ENCODE peak calls at places on chromosome 11, in ten cellular contexts. One of them, this sample, is unnamed.

GRCh38 chr11:69423611-69424385 is 57.7 kb upstream of the LINC01488 start:
- DNase-seq in cardiac muscle cell: no peak
- DNase-seq in neural crest cell: no peak
- DNase-seq in heart left ventricle: peak
- DNase-seq in adrenal gland: no peak
- DNase-seq in MCF 10A: no peak
- DNase-seq in nephron progenitor cell: no peak
- DNase-seq in heart right ventricle: no peak
- DNase-seq in AG10803: no peak
- DNase-seq in fibroblast of the aortic adventitia: no peak
- DNase-seq in this sample: no peak

GRCh38 chr11:19370100-19370861 is 129.5 kb upstream of the E2F8 start:
- DNase-seq in nephron progenitor cell: no peak
- DNase-seq in adrenal gland: peak
- DNase-seq in heart left ventricle: peak
- DNase-seq in fibroblast of the aortic adventitia: peak
- DNase-seq in neural crest cell: no peak
- DNase-seq in cardiac muscle cell: peak
- DNase-seq in heart right ventricle: no peak
- DNase-seq in MCF 10A: peak
- DNase-seq in AG10803: peak
- DNase-seq in this sample: no peak

GRCh38 chr11:2511421-2512369 is 66.9 kb downstream of the KCNQ1 start:
- DNase-seq in neural crest cell: no peak
- DNase-seq in fibroblast of the aortic adventitia: no peak
- DNase-seq in adrenal gland: peak
- DNase-seq in nephron progenitor cell: no peak
- DNase-seq in MCF 10A: no peak
- DNase-seq in heart left ventricle: peak
- DNase-seq in heart right ventricle: no peak
- DNase-seq in cardiac muscle cell: no peak
- DNase-seq in AG10803: peak
- DNase-seq in this sample: peak

GRCh38 chr11:32511926-32512325 is 71.7 kb upstream of the EIF3M start:
- DNase-seq in AG10803: no peak
- DNase-seq in heart right ventricle: no peak
- DNase-seq in adrenal gland: no peak
- DNase-seq in nephron progenitor cell: no peak
- DNase-seq in neural crest cell: no peak
- DNase-seq in fibroblast of the aortic adventitia: no peak
- DNase-seq in heart left ventricle: no peak
- DNase-seq in cardiac muscle cell: peak
- DNase-seq in MCF 10A: peak
- DNase-seq in this sample: no peak

GRCh38 chr11:33941637-33942160 is 49.8 kb upstream of the LMO2 start:
- DNase-seq in heart left ventricle: peak
- DNase-seq in nephron progenitor cell: no peak
- DNase-seq in MCF 10A: no peak
- DNase-seq in fibroblast of the aortic adventitia: peak
- DNase-seq in cardiac muscle cell: peak
- DNase-seq in AG10803: peak
- DNase-seq in adrenal gland: no peak
- DNase-seq in heart right ventricle: no peak
- DNase-seq in neural crest cell: no peak
- DNase-seq in this sample: peak

GRCh38 chr11:3786781-3787428 is 10.4 kb downstream of the NUP98 start:
- DNase-seq in heart left ventricle: no peak
- DNase-seq in adrenal gland: peak
- DNase-seq in MCF 10A: no peak
- DNase-seq in cardiac muscle cell: no peak
- DNase-seq in fibroblast of the aortic adventitia: peak
- DNase-seq in neural crest cell: no peak
- DNase-seq in AG10803: peak
- DNase-seq in heart right ventricle: no peak
- DNase-seq in nephron progenitor cell: no peak
- DNase-seq in this sample: no peak

GRCh38 chr11:76380161-76380976 is 563 bp downstream of the THAP12 start:
- DNase-seq in cardiac muscle cell: peak
- DNase-seq in fibroblast of the aortic adventitia: peak
- DNase-seq in heart right ventricle: no peak
- DNase-seq in nephron progenitor cell: no peak
- DNase-seq in AG10803: peak
- DNase-seq in adrenal gland: peak
- DNase-seq in neural crest cell: peak
- DNase-seq in MCF 10A: peak
- DNase-seq in heart left ventricle: peak
- DNase-seq in this sample: peak

GRCh38 chr11:103998826-103999390 is 37.5 kb upstream of the DDI1 start:
- DNase-seq in heart right ventricle: no peak
- DNase-seq in heart left ventricle: no peak
- DNase-seq in neural crest cell: no peak
- DNase-seq in adrenal gland: no peak
- DNase-seq in fibroblast of the aortic adventitia: no peak
- DNase-seq in cardiac muscle cell: no peak
- DNase-seq in nephron progenitor cell: no peak
- DNase-seq in MCF 10A: no peak
- DNase-seq in AG10803: no peak
- DNase-seq in this sample: no peak

GRCh38 chr11:120169981-120170698 is 32.2 kb upstream of the TRIM29 start:
- DNase-seq in neural crest cell: no peak
- DNase-seq in heart right ventricle: no peak
- DNase-seq in nephron progenitor cell: no peak
- DNase-seq in adrenal gland: peak
- DNase-seq in fibroblast of the aortic adventitia: no peak
- DNase-seq in AG10803: no peak
- DNase-seq in MCF 10A: no peak
- DNase-seq in cardiac muscle cell: no peak
- DNase-seq in heart left ventricle: no peak
- DNase-seq in this sample: peak

GRCh38 chr11:82718841-82719240 is 14.8 kb downstream of the FAM181B start:
- DNase-seq in heart right ventricle: no peak
- DNase-seq in adrenal gland: no peak
- DNase-seq in neural crest cell: no peak
- DNase-seq in cardiac muscle cell: no peak
- DNase-seq in MCF 10A: no peak
- DNase-seq in AG10803: no peak
- DNase-seq in fibroblast of the aortic adventitia: no peak
- DNase-seq in nephron progenitor cell: no peak
- DNase-seq in heart left ventricle: no peak
- DNase-seq in this sample: no peak

GRCh38 chr11:82720267-82720666 is 13.4 kb downstream of the FAM181B start:
- DNase-seq in AG10803: no peak
- DNase-seq in heart right ventricle: no peak
- DNase-seq in fibroblast of the aortic adventitia: no peak
- DNase-seq in adrenal gland: peak
- DNase-seq in neural crest cell: no peak
- DNase-seq in heart left ventricle: no peak
- DNase-seq in nephron progenitor cell: no peak
- DNase-seq in cardiac muscle cell: no peak
- DNase-seq in MCF 10A: no peak
- DNase-seq in this sample: no peak

GRCh38 chr11:82722236-82722635 is 11.4 kb downstream of the FAM181B start:
- DNase-seq in nephron progenitor cell: no peak
- DNase-seq in adrenal gland: no peak
- DNase-seq in heart right ventricle: no peak
- DNase-seq in MCF 10A: no peak
- DNase-seq in neural crest cell: no peak
- DNase-seq in cardiac muscle cell: no peak
- DNase-seq in fibroblast of the aortic adventitia: no peak
- DNase-seq in heart left ventricle: no peak
- DNase-seq in AG10803: peak
- DNase-seq in this sample: no peak

GRCh38 chr11:82718307-82718706 is 15.4 kb downstream of the FAM181B start:
- DNase-seq in MCF 10A: peak
- DNase-seq in nephron progenitor cell: peak
- DNase-seq in neural crest cell: peak
- DNase-seq in cardiac muscle cell: peak
- DNase-seq in heart left ventricle: no peak
- DNase-seq in adrenal gland: peak
- DNase-seq in fibroblast of the aortic adventitia: peak
- DNase-seq in heart right ventricle: no peak
- DNase-seq in AG10803: peak
- DNase-seq in this sample: peak

GRCh38 chr11:82719316-82719715 is 14.3 kb downstream of the FAM181B start:
- DNase-seq in AG10803: no peak
- DNase-seq in neural crest cell: no peak
- DNase-seq in fibroblast of the aortic adventitia: no peak
- DNase-seq in heart right ventricle: no peak
- DNase-seq in adrenal gland: no peak
- DNase-seq in nephron progenitor cell: no peak
- DNase-seq in cardiac muscle cell: no peak
- DNase-seq in heart left ventricle: no peak
- DNase-seq in MCF 10A: no peak
- DNase-seq in this sample: no peak
- TF ChIP-seq CTCF in AG10803: no peak
- TF ChIP-seq CTCF in neural crest cell: no peak
- TF ChIP-seq CTCF in fibroblast of the aortic adventitia: no peak
- TF ChIP-seq CTCF in heart right ventricle: no peak
- TF ChIP-seq CTCF in adrenal gland: no peak
- TF ChIP-seq CTCF in nephron progenitor cell: no peak
- TF ChIP-seq CTCF in cardiac muscle cell: no peak
- TF ChIP-seq CTCF in heart left ventricle: no peak
- TF ChIP-seq CTCF in MCF 10A: no peak
- TF ChIP-seq CTCF in this sample: no peak

GRCh38 chr11:66467034-66467659 is 442 bp downstream of the PELI3 start:
- DNase-seq in MCF 10A: peak
- DNase-seq in adrenal gland: peak
- DNase-seq in fibroblast of the aortic adventitia: peak
- DNase-seq in neural crest cell: no peak
- DNase-seq in heart left ventricle: peak
- DNase-seq in nephron progenitor cell: no peak
- DNase-seq in heart right ventricle: peak
- DNase-seq in cardiac muscle cell: peak
- DNase-seq in AG10803: peak
- DNase-seq in this sample: peak
- TF ChIP-seq CTCF in MCF 10A: peak
- TF ChIP-seq CTCF in adrenal gland: no peak
- TF ChIP-seq CTCF in fibroblast of the aortic adventitia: peak
- TF ChIP-seq CTCF in neural crest cell: peak
- TF ChIP-seq CTCF in heart left ventricle: peak
- TF ChIP-seq CTCF in nephron progenitor cell: peak
- TF ChIP-seq CTCF in heart right ventricle: no peak
- TF ChIP-seq CTCF in cardiac muscle cell: peak
- TF ChIP-seq CTCF in AG10803: peak
- TF ChIP-seq CTCF in this sample: no peak

GRCh38 chr11:111833524-111833923 is 37.9 kb downstream of the ALG9 start:
- DNase-seq in heart right ventricle: no peak
- DNase-seq in adrenal gland: no peak
- DNase-seq in cardiac muscle cell: peak
- DNase-seq in AG10803: no peak
- DNase-seq in nephron progenitor cell: no peak
- DNase-seq in MCF 10A: no peak
- DNase-seq in fibroblast of the aortic adventitia: no peak
- DNase-seq in neural crest cell: no peak
- DNase-seq in heart left ventricle: no peak
- DNase-seq in this sample: no peak
- TF ChIP-seq CTCF in heart right ventricle: peak
- TF ChIP-seq CTCF in adrenal gland: peak
- TF ChIP-seq CTCF in cardiac muscle cell: no peak
- TF ChIP-seq CTCF in AG10803: peak
- TF ChIP-seq CTCF in nephron progenitor cell: no peak
- TF ChIP-seq CTCF in MCF 10A: peak
- TF ChIP-seq CTCF in fibroblast of the aortic adventitia: no peak
- TF ChIP-seq CTCF in neural crest cell: no peak
- TF ChIP-seq CTCF in heart left ventricle: no peak
- TF ChIP-seq CTCF in this sample: no peak

GRCh38 chr11:36509694-36510566 is at the start of gene TRAF6:
- DNase-seq in AG10803: peak
- DNase-seq in heart left ventricle: peak
- DNase-seq in heart right ventricle: peak
- DNase-seq in neural crest cell: peak
- DNase-seq in adrenal gland: peak
- DNase-seq in fibroblast of the aortic adventitia: peak
- DNase-seq in cardiac muscle cell: peak
- DNase-seq in MCF 10A: peak
- DNase-seq in nephron progenitor cell: peak
- DNase-seq in this sample: peak

GRCh38 chr11:36512016-36512415 is 1.9 kb upstream of the TRAF6 start:
- DNase-seq in adrenal gland: no peak
- DNase-seq in AG10803: no peak
- DNase-seq in cardiac muscle cell: no peak
- DNase-seq in MCF 10A: no peak
- DNase-seq in heart left ventricle: no peak
- DNase-seq in nephron progenitor cell: no peak
- DNase-seq in neural crest cell: no peak
- DNase-seq in fibroblast of the aortic adventitia: no peak
- DNase-seq in heart right ventricle: no peak
- DNase-seq in this sample: no peak

GRCh38 chr11:36509265-36509664 is 807 bp downstream of the TRAF6 start:
- DNase-seq in adrenal gland: no peak
- DNase-seq in heart left ventricle: no peak
- DNase-seq in cardiac muscle cell: peak
- DNase-seq in neural crest cell: no peak
- DNase-seq in fibroblast of the aortic adventitia: peak
- DNase-seq in AG10803: peak
- DNase-seq in nephron progenitor cell: peak
- DNase-seq in heart right ventricle: no peak
- DNase-seq in MCF 10A: peak
- DNase-seq in this sample: peak

GRCh38 chr11:36508743-36509142 is 1.3 kb downstream of the TRAF6 start:
- DNase-seq in AG10803: no peak
- DNase-seq in heart left ventricle: no peak
- DNase-seq in heart right ventricle: no peak
- DNase-seq in nephron progenitor cell: no peak
- DNase-seq in fibroblast of the aortic adventitia: no peak
- DNase-seq in adrenal gland: no peak
- DNase-seq in neural crest cell: no peak
- DNase-seq in MCF 10A: peak
- DNase-seq in cardiac muscle cell: no peak
- DNase-seq in this sample: no peak

DNA sequence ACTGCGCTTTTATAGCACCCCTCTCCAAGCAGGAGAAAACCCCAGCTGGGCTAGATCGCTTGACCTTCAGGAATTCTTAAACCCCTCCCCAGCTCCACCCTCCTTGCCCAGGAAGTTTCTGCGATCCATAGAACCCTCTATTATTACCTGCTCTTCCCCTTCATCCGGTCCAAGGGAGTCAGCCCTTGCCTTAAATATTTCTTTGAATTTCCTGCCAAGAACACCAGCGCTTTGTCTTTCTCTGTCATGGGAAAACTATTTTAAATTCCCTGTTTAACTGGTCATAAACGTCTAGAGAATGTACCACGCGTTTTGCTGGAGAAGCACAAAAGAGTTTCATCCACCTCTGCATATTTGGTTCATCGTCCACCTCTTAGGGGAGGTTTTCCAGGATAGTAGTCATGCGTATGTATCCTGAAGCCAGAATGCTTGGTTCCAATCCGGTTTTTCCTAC is 522 bp upstream of the TRAF6 start:
- DNase-seq in adrenal gland: no peak
- DNase-seq in AG10803: peak
- DNase-seq in nephron progenitor cell: no peak
- DNase-seq in heart right ventricle: no peak
- DNase-seq in MCF 10A: peak
- DNase-seq in fibroblast of the aortic adventitia: peak
- DNase-seq in cardiac muscle cell: peak
- DNase-seq in neural crest cell: no peak
- DNase-seq in heart left ventricle: no peak
- DNase-seq in this sample: peak
- TF ChIP-seq CTCF in adrenal gland: no peak
- TF ChIP-seq CTCF in AG10803: no peak
- TF ChIP-seq CTCF in nephron progenitor cell: no peak
- TF ChIP-seq CTCF in heart right ventricle: no peak
- TF ChIP-seq CTCF in MCF 10A: no peak
- TF ChIP-seq CTCF in fibroblast of the aortic adventitia: no peak
- TF ChIP-seq CTCF in cardiac muscle cell: no peak
- TF ChIP-seq CTCF in neural crest cell: no peak
- TF ChIP-seq CTCF in heart left ventricle: no peak
- TF ChIP-seq CTCF in this sample: no peak